ENCODE peak calls at places on chromosomes 6 and 20, in eight cellular contexts. F is iris pigment epithelial cell, I is EL, S is HL-60, O is mucosa of gallbladder, B is GM13977, Z is NCI-H1105, G is AG09309. T is an unnamed sample.

GRCh38 chr6:29141606-29142005 is 29.1 kb upstream of the OR2J2 start:
- DNase-seq in I (no peak), F (no peak), Z (no peak), B (no peak), G (no peak), O (no peak), S (no peak), T (no peak)

GRCh38 chr6:42038811-42039408 is 11.4 kb upstream of the TAF8 start:
- DNase-seq in S (no peak), B (peak), I (no peak), O (no peak), F (peak), Z (no peak), G (peak), T (peak)

GRCh38 chr6:33320315-33321181 is 3.0 kb upstream of the ZBTB22 start:
- DNase-seq in G (no peak), S (no peak), O (no peak), B (no peak), I (peak), Z (no peak), F (peak), T (peak)

GRCh38 chr6:111922454-111923297 is 49.4 kb upstream of the FYN start:
- DNase-seq in S (peak), B (no peak), I (peak), F (peak), G (peak), O (no peak), Z (peak), T (peak)

GRCh38 chr20:8339313-8339712 is 207.2 kb downstream of the PLCB1 start:
- DNase-seq in Z (no peak), B (no peak), I (no peak), F (no peak), O (no peak), G (no peak), S (no peak), T (no peak)

GRCh38 chr20:36866681-36867485 is 9.1 kb upstream of the TLDC2 start:
- DNase-seq in S (no peak), G (no peak), B (no peak), I (no peak), O (no peak), F (peak), Z (no peak), T (peak)

GRCh38 chr20:44643596-44644383 is 7.7 kb downstream of the ADA start:
- DNase-seq in I (peak), G (peak), B (no peak), Z (no peak), F (peak), S (peak), O (no peak), T (peak)

GRCh38 chr6:149750136-149750609 is 632 bp downstream of the PCMT1 start:
- DNase-seq in F (peak), I (peak), S (peak), O (peak), G (no peak), Z (peak), B (peak), T (peak)

GRCh38 chr20:18750735-18751134 is 62.8 kb upstream of the SCP2D1 start:
- DNase-seq in I (no peak), S (no peak), O (no peak), Z (peak), B (no peak), G (no peak), F (no peak), T (no peak)

GRCh38 chr6:50654155-50654554 is 59.2 kb upstream of the TFAP2D start:
- DNase-seq in O (no peak), B (no peak), G (no peak), I (no peak), Z (no peak), S (no peak), F (no peak), T (no peak)

GRCh38 chr20:13656721-13657368 is 18.1 kb upstream of the TASP1 start:
- DNase-seq in G (no peak), S (no peak), O (no peak), I (no peak), Z (no peak), F (no peak), B (no peak), T (no peak)

GRCh38 chr6:22296936-22297335 is at the start of gene PRL:
- DNase-seq in B (no peak), S (no peak), I (no peak), O (no peak), Z (no peak), G (no peak), F (no peak), T (no peak)

GRCh38 chr20:50278684-50279531 is 88.3 kb downstream of the CEBPB start:
- DNase-seq in O (peak), Z (no peak), F (no peak), B (no peak), G (no peak), S (no peak), I (no peak), T (no peak)

GRCh38 chr6:70530023-70530422 is 36.7 kb upstream of the SDHAF4 start:
- DNase-seq in S (no peak), Z (no peak), O (no peak), F (no peak), B (no peak), G (no peak), I (no peak), T (no peak)

GRCh38 chr6:90170601-90171000 is 126.0 kb downstream of the BACH2 start:
- DNase-seq in B (no peak), F (no peak), S (no peak), G (no peak), O (no peak), I (no peak), Z (no peak), T (no peak)

GRCh38 chr6:161198176-161198575 is 75.7 kb downstream of the AGPAT4 start:
- DNase-seq in S (no peak), I (peak), Z (no peak), B (no peak), G (peak), O (no peak), F (peak), T (peak)

GRCh38 chr6:134168580-134169223 is 116.3 kb upstream of the SLC2A12 start:
- DNase-seq in B (no peak), G (no peak), I (peak), Z (no peak), S (no peak), F (peak), O (no peak), T (no peak)

GRCh38 chr6:121647905-121648304 is 212.5 kb downstream of the GJA1 start:
- DNase-seq in F (peak), Z (no peak), S (no peak), B (no peak), I (peak), O (no peak), G (no peak), T (peak)